ENCODE peak calls at places on chromosomes 13 and 19, in six cellular contexts. X is breast epithelium; U is AG08396; O is GM10248; Q is NK-92 treated with Interleukin-12 subunit alpha and Interleukin-12 subunit beta, amount 100 ng/mL, for 24 hours; M is hepatic stellate cell. W is an unnamed sample.
A peak's percentile ranks its signal among the peaks of the same experiment; 100 is the strongest.

GRCh38 chr13:30192320-30193093 is 114.8 kb downstream of the KATNAL1 start:
- DNase-seq in X (no peak), U (no peak), O (no peak), Q (no peak), M (no peak), W (no peak)

GRCh38 chr13:73466561-73466960 is 407.8 kb downstream of the KLF5 start:
- DNase-seq in X (no peak), U (no peak), O (no peak), Q (no peak), M (no peak), W (no peak)

GRCh38 chr19:49528211-49528771 is 488 bp downstream of the RCN3 start:
- DNase-seq in X (no peak), U (peak; percentile 54), O (no peak), Q (no peak), M (peak; percentile 70), W (no peak)

GRCh38 chr19:54179921-54180452 is 7.0 kb upstream of the TMC4 start:
- DNase-seq in X (no peak), U (peak; percentile 60), O (no peak), Q (no peak), M (peak; percentile 53), W (no peak)

GRCh38 chr13:108558489-108558888 is 70.9 kb upstream of the MYO16 start:
- DNase-seq in X (no peak), U (no peak), O (no peak), Q (no peak), M (no peak), W (no peak)

GRCh38 chr13:51269039-51269438 is 46.8 kb downstream of the FAM124A start:
- DNase-seq in X (no peak), U (peak; percentile 47), O (no peak), Q (no peak), M (peak; percentile 42), W (no peak)

GRCh38 chr13:107799001-107799400 is 416.3 kb downstream of the LIG4 start:
- DNase-seq in X (no peak), U (no peak), O (no peak), Q (no peak), M (no peak), W (no peak)

GRCh38 chr19:43078311-43078710 is 4.2 kb downstream of the PSG2 start:
- DNase-seq in X (no peak), U (peak; percentile 39), O (no peak), Q (no peak), M (peak; percentile 30), W (no peak)

GRCh38 chr13:93690139-93690538 is 463.5 kb downstream of the GPC6 start:
- DNase-seq in X (no peak), U (peak; percentile 5), O (no peak), Q (no peak), M (no peak), W (no peak)

GRCh38 chr19:1952635-1953034 is 11.7 kb downstream of the CSNK1G2 start:
- DNase-seq in X (no peak), U (no peak), O (no peak), Q (no peak), M (no peak), W (no peak)

GRCh38 chr19:10784257-10784656 is 51.8 kb downstream of the TMED1 start:
- DNase-seq in X (no peak), U (no peak), O (no peak), Q (no peak), M (no peak), W (peak; percentile 59)